ENCODE peak calls at places on chromosomes 3 and 15, in five cellular contexts. S is HFFc6, H is pancreas, R is hepatocyte, E is epithelial cell of esophagus. L is an unnamed sample.

GRCh38 chr3:190345027-190345821 is 23.0 kb upstream of the CLDN1 start:
- DNase-seq in S (peak), H (peak), R (peak), E (peak), L (peak)

GRCh38 chr3:100226712-100227429 is 33.9 kb upstream of the TBC1D23 start:
- DNase-seq in S (peak), H (no peak), R (peak), E (peak), L (peak)

GRCh38 chr15:31214864-31215489 is 111.7 kb upstream of the KLF13 start:
- DNase-seq in S (no peak), H (no peak), R (peak), E (peak), L (peak)

GRCh38 chr3:33027091-33027490 is 69.9 kb downstream of the GLB1 start:
- DNase-seq in S (no peak), H (no peak), R (no peak), E (no peak), L (no peak)

GRCh38 chr15:74129411-74130088 is 836 bp upstream of the ISLR2 start:
- DNase-seq in S (no peak), H (no peak), R (no peak), E (no peak), L (peak)

GRCh38 chr3:36756272-36756671 is 8.1 kb downstream of the DCLK3 start:
- DNase-seq in S (no peak), H (no peak), R (no peak), E (peak), L (no peak)

GRCh38 chr3:151638555-151638954 is 95.2 kb upstream of the AADACL2 start:
- DNase-seq in S (no peak), H (no peak), R (no peak), E (no peak), L (peak)

GRCh38 chr15:69896606-69897005 is 201.1 kb downstream of the TLE3 start:
- DNase-seq in S (no peak), H (no peak), R (no peak), E (no peak), L (no peak)

GRCh38 chr3:661356-661755 is 431.5 kb upstream of the CNTN6 start:
- DNase-seq in S (no peak), H (no peak), R (no peak), E (no peak), L (no peak)

GRCh38 chr15:101049856-101050646 is 130.9 kb downstream of the LRRK1 start:
- DNase-seq in S (no peak), H (no peak), R (peak), E (no peak), L (peak)

GRCh38 chr3:36944641-36945270 is at the start of gene TRANK1:
- DNase-seq in S (no peak), H (peak), R (peak), E (peak), L (peak)

DNA sequence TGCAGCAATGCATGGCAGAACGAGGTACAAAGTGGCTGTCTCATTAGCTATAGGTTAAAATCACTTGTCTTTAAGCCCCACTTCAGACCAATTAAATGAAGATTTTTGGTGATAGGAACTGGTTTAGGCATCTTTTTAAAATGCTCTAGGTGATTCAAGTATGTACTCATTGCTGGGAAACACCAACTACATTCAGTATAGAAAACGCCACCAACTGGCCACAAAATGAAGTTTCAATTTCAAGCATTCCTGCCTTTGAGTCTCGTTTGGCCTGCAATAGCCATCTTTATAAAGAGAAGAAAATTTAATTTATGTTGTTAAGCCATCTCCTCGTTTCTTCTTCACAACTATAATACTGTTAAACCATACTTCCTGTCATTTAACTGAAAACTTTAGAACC is 587.9 kb downstream of the GBE1 start:
- DNase-seq in S (no peak), H (no peak), R (peak), E (peak), L (no peak)
- TF ChIP-seq CTCF in S (peak), H (no peak), R (peak), E (peak), L (no peak)

GRCh38 chr15:59105839-59106238 is 893 bp downstream of the CCNB2 start:
- DNase-seq in S (no peak), H (no peak), R (no peak), E (peak), L (peak)
- TF ChIP-seq CTCF in S (no peak), H (no peak), R (peak), E (peak), L (no peak)

DNA sequence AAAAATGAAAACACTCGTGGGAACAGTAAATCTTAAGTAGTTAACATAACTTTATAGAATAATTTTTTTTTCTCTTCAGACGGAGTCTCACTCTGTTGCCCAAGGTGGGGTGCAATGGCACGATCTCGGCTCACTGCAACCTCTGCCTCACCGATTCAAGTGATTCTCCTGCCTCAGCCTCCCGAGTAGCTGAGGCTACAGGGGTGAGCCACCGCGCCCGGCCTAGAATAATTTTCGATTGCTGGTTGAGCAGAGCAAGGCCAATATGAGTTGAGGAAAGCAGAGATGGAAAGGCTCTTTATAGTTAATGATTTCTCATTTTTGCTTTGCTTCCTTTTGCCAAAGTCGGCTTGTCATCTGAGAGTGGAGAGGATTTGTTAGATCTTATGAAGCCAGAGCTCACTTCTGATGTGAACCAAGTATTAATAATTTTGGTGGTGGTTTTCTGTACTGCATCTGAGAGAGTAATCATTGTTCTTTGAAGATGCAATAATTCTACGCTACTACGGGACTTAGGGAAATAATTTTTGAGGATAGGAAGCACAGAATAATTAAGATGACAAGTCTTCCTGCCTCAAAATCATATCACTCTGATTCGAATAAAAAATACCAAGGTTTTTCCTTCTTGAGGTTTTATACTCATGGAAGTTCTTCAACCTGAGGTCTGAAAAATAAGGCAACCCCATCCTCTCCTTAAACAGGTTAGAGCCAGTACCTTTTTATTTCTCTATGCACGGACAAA is 1.5 kb upstream of the GOLM2 start:
- DNase-seq in S (no peak), H (no peak), R (no peak), E (peak), L (no peak)
- TF ChIP-seq CTCF in S (peak), H (peak), R (no peak), E (no peak), L (no peak)

DNA sequence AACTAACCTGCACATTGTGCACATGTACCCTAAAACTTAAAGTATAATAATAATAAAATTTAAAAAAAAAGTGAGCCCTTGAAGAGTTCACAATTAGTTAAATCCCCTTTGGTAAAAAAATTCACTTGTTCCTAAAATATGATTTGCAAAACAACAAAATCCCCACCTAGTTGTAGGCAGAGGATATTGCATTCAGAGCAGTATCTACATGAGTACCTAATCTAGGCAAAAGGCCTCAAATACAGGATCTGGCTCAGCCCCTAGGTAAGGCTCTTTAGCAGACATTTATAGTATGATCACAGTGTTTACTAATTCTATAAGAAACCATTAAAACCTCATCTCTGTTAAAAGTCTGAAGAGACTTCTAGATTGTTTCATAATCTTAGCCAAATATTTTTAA is 89.3 kb upstream of the CCDC80 start:
- DNase-seq in S (no peak), H (no peak), R (no peak), E (peak), L (no peak)
- TF ChIP-seq CTCF in S (peak), H (no peak), R (no peak), E (peak), L (no peak)